ENCODE peak calls at places on chromosomes 11 and 22, in eight cellular contexts. One of them, this sample, is unnamed.

GRCh38 chr11:766941-767210 is 10.4 kb downstream of the GATD1 start:
- DNase-seq in stimulated activated naive CD8-positive, alpha-beta T cell treated with anti-CD3 and anti-CD28 coated beads, Interleukin-15, amount 100 ng/mL, for 72 hours: no peak
- DNase-seq in astrocyte of the cerebellum: no peak
- DNase-seq in A549: no peak
- DNase-seq in tibial artery: no peak
- DNase-seq in T-helper 1 cell: no peak
- DNase-seq in fibroblast of mammary gland: no peak
- DNase-seq in ELF-1: no peak
- DNase-seq in this sample: no peak

GRCh38 chr22:37887610-37888378 is 18.3 kb upstream of the MICALL1 start:
- DNase-seq in stimulated activated naive CD8-positive, alpha-beta T cell treated with anti-CD3 and anti-CD28 coated beads, Interleukin-15, amount 100 ng/mL, for 72 hours: no peak
- DNase-seq in astrocyte of the cerebellum: peak; percentile 77
- DNase-seq in A549: no peak
- DNase-seq in tibial artery: peak; percentile 60
- DNase-seq in T-helper 1 cell: no peak
- DNase-seq in fibroblast of mammary gland: peak; percentile 84
- DNase-seq in ELF-1: peak; percentile 97
- DNase-seq in this sample: no peak

GRCh38 chr22:24433001-24433867 is 5.8 kb downstream of the ADORA2A start:
- DNase-seq in stimulated activated naive CD8-positive, alpha-beta T cell treated with anti-CD3 and anti-CD28 coated beads, Interleukin-15, amount 100 ng/mL, for 72 hours: no peak
- DNase-seq in astrocyte of the cerebellum: no peak
- DNase-seq in A549: no peak
- DNase-seq in tibial artery: no peak
- DNase-seq in T-helper 1 cell: no peak
- DNase-seq in fibroblast of mammary gland: no peak
- DNase-seq in ELF-1: no peak
- DNase-seq in this sample: no peak

GRCh38 chr11:125179346-125179745 is 14.8 kb downstream of the PKNOX2 start:
- DNase-seq in stimulated activated naive CD8-positive, alpha-beta T cell treated with anti-CD3 and anti-CD28 coated beads, Interleukin-15, amount 100 ng/mL, for 72 hours: no peak
- DNase-seq in astrocyte of the cerebellum: no peak
- DNase-seq in A549: no peak
- DNase-seq in tibial artery: no peak
- DNase-seq in T-helper 1 cell: no peak
- DNase-seq in fibroblast of mammary gland: no peak
- DNase-seq in ELF-1: no peak
- DNase-seq in this sample: no peak

GRCh38 chr11:88353386-88353785 is 15.8 kb upstream of the CTSC start:
- DNase-seq in stimulated activated naive CD8-positive, alpha-beta T cell treated with anti-CD3 and anti-CD28 coated beads, Interleukin-15, amount 100 ng/mL, for 72 hours: no peak
- DNase-seq in astrocyte of the cerebellum: no peak
- DNase-seq in A549: no peak
- DNase-seq in tibial artery: no peak
- DNase-seq in T-helper 1 cell: no peak
- DNase-seq in fibroblast of mammary gland: no peak
- DNase-seq in ELF-1: no peak
- DNase-seq in this sample: no peak

GRCh38 chr11:117300301-117300700 is 9.2 kb downstream of the BACE1-AS start:
- DNase-seq in stimulated activated naive CD8-positive, alpha-beta T cell treated with anti-CD3 and anti-CD28 coated beads, Interleukin-15, amount 100 ng/mL, for 72 hours: no peak
- DNase-seq in astrocyte of the cerebellum: peak; percentile 24
- DNase-seq in A549: no peak
- DNase-seq in tibial artery: peak; percentile 32
- DNase-seq in T-helper 1 cell: no peak
- DNase-seq in fibroblast of mammary gland: peak; percentile 15
- DNase-seq in ELF-1: peak; percentile 91
- DNase-seq in this sample: peak; percentile 20

GRCh38 chr22:27107824-27108223 is 450.4 kb downstream of the MIAT start:
- DNase-seq in stimulated activated naive CD8-positive, alpha-beta T cell treated with anti-CD3 and anti-CD28 coated beads, Interleukin-15, amount 100 ng/mL, for 72 hours: no peak
- DNase-seq in astrocyte of the cerebellum: peak; percentile 90
- DNase-seq in A549: peak; percentile 70
- DNase-seq in tibial artery: peak; percentile 88
- DNase-seq in T-helper 1 cell: no peak
- DNase-seq in fibroblast of mammary gland: peak; percentile 90
- DNase-seq in ELF-1: no peak
- DNase-seq in this sample: peak; percentile 91

GRCh38 chr11:124758355-124759267 is 3.5 kb downstream of the ESAM start:
- DNase-seq in stimulated activated naive CD8-positive, alpha-beta T cell treated with anti-CD3 and anti-CD28 coated beads, Interleukin-15, amount 100 ng/mL, for 72 hours: peak; percentile 74
- DNase-seq in astrocyte of the cerebellum: no peak
- DNase-seq in A549: peak; percentile 77
- DNase-seq in tibial artery: peak; percentile 81
- DNase-seq in T-helper 1 cell: peak; percentile 59
- DNase-seq in fibroblast of mammary gland: peak; percentile 56
- DNase-seq in ELF-1: peak; percentile 89
- DNase-seq in this sample: peak; percentile 84

GRCh38 chr11:67309166-67309565 is 5.8 kb downstream of the SSH3 start:
- DNase-seq in stimulated activated naive CD8-positive, alpha-beta T cell treated with anti-CD3 and anti-CD28 coated beads, Interleukin-15, amount 100 ng/mL, for 72 hours: no peak
- DNase-seq in astrocyte of the cerebellum: no peak
- DNase-seq in A549: no peak
- DNase-seq in tibial artery: no peak
- DNase-seq in T-helper 1 cell: no peak
- DNase-seq in fibroblast of mammary gland: no peak
- DNase-seq in ELF-1: no peak
- DNase-seq in this sample: no peak

GRCh38 chr11:131300304-131300703 is 70.1 kb upstream of the NTM start:
- DNase-seq in stimulated activated naive CD8-positive, alpha-beta T cell treated with anti-CD3 and anti-CD28 coated beads, Interleukin-15, amount 100 ng/mL, for 72 hours: no peak
- DNase-seq in astrocyte of the cerebellum: peak; percentile 26
- DNase-seq in A549: no peak
- DNase-seq in tibial artery: no peak
- DNase-seq in T-helper 1 cell: no peak
- DNase-seq in fibroblast of mammary gland: no peak
- DNase-seq in ELF-1: no peak
- DNase-seq in this sample: no peak

GRCh38 chr11:85752890-85753581 is 57.9 kb downstream of the SYTL2 start:
- DNase-seq in stimulated activated naive CD8-positive, alpha-beta T cell treated with anti-CD3 and anti-CD28 coated beads, Interleukin-15, amount 100 ng/mL, for 72 hours: peak; percentile 92
- DNase-seq in astrocyte of the cerebellum: no peak
- DNase-seq in A549: no peak
- DNase-seq in tibial artery: no peak
- DNase-seq in T-helper 1 cell: peak; percentile 91
- DNase-seq in fibroblast of mammary gland: no peak
- DNase-seq in ELF-1: no peak
- DNase-seq in this sample: no peak

GRCh38 chr11:118530180-118530682 is 761 bp upstream of the TMEM25 start:
- DNase-seq in stimulated activated naive CD8-positive, alpha-beta T cell treated with anti-CD3 and anti-CD28 coated beads, Interleukin-15, amount 100 ng/mL, for 72 hours: no peak
- DNase-seq in astrocyte of the cerebellum: no peak
- DNase-seq in A549: no peak
- DNase-seq in tibial artery: no peak
- DNase-seq in T-helper 1 cell: no peak
- DNase-seq in fibroblast of mammary gland: peak; percentile 8
- DNase-seq in ELF-1: no peak
- DNase-seq in this sample: no peak

GRCh38 chr11:129143335-129143734 is 48.8 kb downstream of the ARHGAP32 start:
- DNase-seq in stimulated activated naive CD8-positive, alpha-beta T cell treated with anti-CD3 and anti-CD28 coated beads, Interleukin-15, amount 100 ng/mL, for 72 hours: no peak
- DNase-seq in astrocyte of the cerebellum: peak; percentile 97
- DNase-seq in A549: peak; percentile 52
- DNase-seq in tibial artery: peak; percentile 88
- DNase-seq in T-helper 1 cell: no peak
- DNase-seq in fibroblast of mammary gland: peak; percentile 99
- DNase-seq in ELF-1: peak; percentile 70
- DNase-seq in this sample: no peak

GRCh38 chr11:128345316-128345715 is 242.0 kb downstream of the ETS1 start:
- DNase-seq in stimulated activated naive CD8-positive, alpha-beta T cell treated with anti-CD3 and anti-CD28 coated beads, Interleukin-15, amount 100 ng/mL, for 72 hours: no peak
- DNase-seq in astrocyte of the cerebellum: no peak
- DNase-seq in A549: no peak
- DNase-seq in tibial artery: no peak
- DNase-seq in T-helper 1 cell: no peak
- DNase-seq in fibroblast of mammary gland: no peak
- DNase-seq in ELF-1: no peak
- DNase-seq in this sample: no peak

GRCh38 chr11:121930004-121930965 is 185.7 kb downstream of the BLID start:
- DNase-seq in stimulated activated naive CD8-positive, alpha-beta T cell treated with anti-CD3 and anti-CD28 coated beads, Interleukin-15, amount 100 ng/mL, for 72 hours: no peak
- DNase-seq in astrocyte of the cerebellum: no peak
- DNase-seq in A549: no peak
- DNase-seq in tibial artery: no peak
- DNase-seq in T-helper 1 cell: no peak
- DNase-seq in fibroblast of mammary gland: peak; percentile 15
- DNase-seq in ELF-1: no peak
- DNase-seq in this sample: no peak

GRCh38 chr11:130801287-130802146 is 114.8 kb downstream of the SNX19 start:
- DNase-seq in stimulated activated naive CD8-positive, alpha-beta T cell treated with anti-CD3 and anti-CD28 coated beads, Interleukin-15, amount 100 ng/mL, for 72 hours: no peak
- DNase-seq in astrocyte of the cerebellum: peak; percentile 68
- DNase-seq in A549: no peak
- DNase-seq in tibial artery: no peak
- DNase-seq in T-helper 1 cell: no peak
- DNase-seq in fibroblast of mammary gland: peak; percentile 69
- DNase-seq in ELF-1: no peak
- DNase-seq in this sample: no peak

GRCh38 chr22:27783436-27784098 is 18.0 kb downstream of the MN1 start:
- DNase-seq in stimulated activated naive CD8-positive, alpha-beta T cell treated with anti-CD3 and anti-CD28 coated beads, Interleukin-15, amount 100 ng/mL, for 72 hours: no peak
- DNase-seq in astrocyte of the cerebellum: no peak
- DNase-seq in A549: no peak
- DNase-seq in tibial artery: no peak
- DNase-seq in T-helper 1 cell: no peak
- DNase-seq in fibroblast of mammary gland: no peak
- DNase-seq in ELF-1: no peak
- DNase-seq in this sample: no peak

GRCh38 chr11:15845261-15845660 is 511.1 kb downstream of the SOX6 start:
- DNase-seq in stimulated activated naive CD8-positive, alpha-beta T cell treated with anti-CD3 and anti-CD28 coated beads, Interleukin-15, amount 100 ng/mL, for 72 hours: no peak
- DNase-seq in astrocyte of the cerebellum: peak; percentile 49
- DNase-seq in A549: no peak
- DNase-seq in tibial artery: no peak
- DNase-seq in T-helper 1 cell: no peak
- DNase-seq in fibroblast of mammary gland: no peak
- DNase-seq in ELF-1: peak; percentile 89
- DNase-seq in this sample: no peak